ENCODE peak calls at places on chromosomes 4 and X, in six cellular contexts. One of them, this sample, is unnamed.

GRCh38 chrX:43664258-43664657 is 8.2 kb downstream of the MAOA start:
- DNase-seq in neural progenitor cell: no peak
- DNase-seq in GM23338: no peak
- DNase-seq in stromal cell of bone marrow: no peak
- DNase-seq in AG10803: no peak
- DNase-seq in COR-L47: no peak
- DNase-seq in this sample: no peak

GRCh38 chrX:150767475-150768131 is 74.4 kb downstream of the MTMR1 start:
- DNase-seq in GM23338: no peak
- DNase-seq in COR-L47: no peak
- DNase-seq in AG10803: peak
- DNase-seq in stromal cell of bone marrow: peak
- DNase-seq in neural progenitor cell: no peak
- DNase-seq in this sample: no peak

GRCh38 chr4:184423003-184423686 is 51.2 kb downstream of the IRF2 start:
- DNase-seq in neural progenitor cell: no peak
- DNase-seq in stromal cell of bone marrow: no peak
- DNase-seq in GM23338: no peak
- DNase-seq in AG10803: no peak
- DNase-seq in COR-L47: no peak
- DNase-seq in this sample: no peak

GRCh38 chr4:74318270-74318669 is 10.0 kb downstream of the EPGN start:
- DNase-seq in stromal cell of bone marrow: no peak
- DNase-seq in GM23338: no peak
- DNase-seq in neural progenitor cell: no peak
- DNase-seq in COR-L47: no peak
- DNase-seq in AG10803: no peak
- DNase-seq in this sample: no peak

GRCh38 chr4:154425514-154425913 is 66.1 kb downstream of the DCHS2 start:
- DNase-seq in COR-L47: no peak
- DNase-seq in GM23338: no peak
- DNase-seq in neural progenitor cell: no peak
- DNase-seq in stromal cell of bone marrow: no peak
- DNase-seq in AG10803: no peak
- DNase-seq in this sample: no peak

GRCh38 chr4:88818650-88819470 is 121.2 kb upstream of the NAP1L5 start:
- DNase-seq in GM23338: peak
- DNase-seq in COR-L47: peak
- DNase-seq in neural progenitor cell: peak
- DNase-seq in stromal cell of bone marrow: peak
- DNase-seq in AG10803: peak
- DNase-seq in this sample: peak

GRCh38 chr4:1277667-1278335 is 11.9 kb upstream of the MAEA start:
- DNase-seq in COR-L47: no peak
- DNase-seq in neural progenitor cell: no peak
- DNase-seq in stromal cell of bone marrow: no peak
- DNase-seq in GM23338: no peak
- DNase-seq in AG10803: no peak
- DNase-seq in this sample: no peak

GRCh38 chr4:25098964-25099843 is 61.0 kb downstream of the SEPSECS start:
- DNase-seq in stromal cell of bone marrow: peak
- DNase-seq in COR-L47: peak
- DNase-seq in GM23338: no peak
- DNase-seq in neural progenitor cell: no peak
- DNase-seq in AG10803: peak
- DNase-seq in this sample: peak

GRCh38 chr4:48275247-48275646 is 5.6 kb upstream of the TEC start:
- DNase-seq in COR-L47: peak
- DNase-seq in GM23338: peak
- DNase-seq in stromal cell of bone marrow: no peak
- DNase-seq in neural progenitor cell: peak
- DNase-seq in AG10803: peak
- DNase-seq in this sample: no peak

GRCh38 chr4:151325320-151326246 is at the start of gene SH3D19:
- DNase-seq in COR-L47: no peak
- DNase-seq in GM23338: peak
- DNase-seq in AG10803: peak
- DNase-seq in neural progenitor cell: peak
- DNase-seq in stromal cell of bone marrow: no peak
- DNase-seq in this sample: peak

GRCh38 chr4:52172166-52172565 is 121.1 kb downstream of the SPATA18 start:
- DNase-seq in GM23338: peak
- DNase-seq in neural progenitor cell: peak
- DNase-seq in stromal cell of bone marrow: no peak
- DNase-seq in AG10803: peak
- DNase-seq in COR-L47: no peak
- DNase-seq in this sample: no peak

GRCh38 chr4:73299548-73300280 is 41.1 kb upstream of the ANKRD17 start:
- DNase-seq in stromal cell of bone marrow: no peak
- DNase-seq in COR-L47: no peak
- DNase-seq in AG10803: no peak
- DNase-seq in GM23338: no peak
- DNase-seq in neural progenitor cell: no peak
- DNase-seq in this sample: no peak

GRCh38 chr4:77040265-77040664 is 35.5 kb downstream of the CCNI start:
- DNase-seq in COR-L47: no peak
- DNase-seq in neural progenitor cell: no peak
- DNase-seq in AG10803: peak
- DNase-seq in GM23338: no peak
- DNase-seq in stromal cell of bone marrow: no peak
- DNase-seq in this sample: peak

GRCh38 chr4:5707366-5708133 is 809 bp downstream of the EVC2 start:
- DNase-seq in neural progenitor cell: no peak
- DNase-seq in GM23338: no peak
- DNase-seq in stromal cell of bone marrow: no peak
- DNase-seq in COR-L47: no peak
- DNase-seq in AG10803: peak
- DNase-seq in this sample: peak

GRCh38 chr4:24686866-24687672 is 102.7 kb upstream of the DHX15 start:
- DNase-seq in COR-L47: no peak
- DNase-seq in GM23338: peak
- DNase-seq in neural progenitor cell: peak
- DNase-seq in AG10803: peak
- DNase-seq in stromal cell of bone marrow: peak
- DNase-seq in this sample: peak

GRCh38 chr4:54315561-54315960 is 86.5 kb downstream of the PDGFRA start:
- DNase-seq in GM23338: no peak
- DNase-seq in neural progenitor cell: no peak
- DNase-seq in AG10803: no peak
- DNase-seq in stromal cell of bone marrow: no peak
- DNase-seq in COR-L47: no peak
- DNase-seq in this sample: no peak

GRCh38 chr4:89572224-89572858 is 264.6 kb downstream of the SNCA start:
- DNase-seq in GM23338: peak
- DNase-seq in stromal cell of bone marrow: peak
- DNase-seq in AG10803: no peak
- DNase-seq in COR-L47: peak
- DNase-seq in neural progenitor cell: peak
- DNase-seq in this sample: peak

GRCh38 chr4:156830356-156830755 is 141.2 kb downstream of the PDGFC start:
- DNase-seq in COR-L47: no peak
- DNase-seq in stromal cell of bone marrow: peak
- DNase-seq in AG10803: peak
- DNase-seq in neural progenitor cell: no peak
- DNase-seq in GM23338: no peak
- DNase-seq in this sample: no peak

GRCh38 chr4:109183851-109184345 is 118.6 kb downstream of the COL25A1 start:
- DNase-seq in GM23338: no peak
- DNase-seq in stromal cell of bone marrow: no peak
- DNase-seq in AG10803: no peak
- DNase-seq in COR-L47: no peak
- DNase-seq in neural progenitor cell: no peak
- DNase-seq in this sample: peak

GRCh38 chr4:92215471-92215870 is 88.3 kb upstream of the GRID2 start:
- DNase-seq in stromal cell of bone marrow: no peak
- DNase-seq in GM23338: no peak
- DNase-seq in neural progenitor cell: no peak
- DNase-seq in COR-L47: no peak
- DNase-seq in AG10803: no peak
- DNase-seq in this sample: no peak

GRCh38 chr4:152348670-152349069 is 187.2 kb downstream of the FBXW7 start:
- DNase-seq in neural progenitor cell: peak
- DNase-seq in AG10803: no peak
- DNase-seq in COR-L47: peak
- DNase-seq in GM23338: peak
- DNase-seq in stromal cell of bone marrow: no peak
- DNase-seq in this sample: peak

GRCh38 chr4:147110473-147110872 is 164.8 kb upstream of the TTC29 start:
- DNase-seq in neural progenitor cell: no peak
- DNase-seq in stromal cell of bone marrow: no peak
- DNase-seq in AG10803: no peak
- DNase-seq in COR-L47: no peak
- DNase-seq in GM23338: no peak
- DNase-seq in this sample: no peak

GRCh38 chrX:155893513-155893912 is 12.4 kb downstream of the VAMP7 start:
- DNase-seq in AG10803: no peak
- DNase-seq in GM23338: no peak
- DNase-seq in neural progenitor cell: no peak
- DNase-seq in stromal cell of bone marrow: no peak
- DNase-seq in COR-L47: no peak
- DNase-seq in this sample: no peak

GRCh38 chr4:67207941-67208441 is 337.3 kb downstream of the CENPC start:
- DNase-seq in neural progenitor cell: no peak
- DNase-seq in AG10803: no peak
- DNase-seq in COR-L47: no peak
- DNase-seq in stromal cell of bone marrow: no peak
- DNase-seq in GM23338: no peak
- DNase-seq in this sample: no peak

GRCh38 chr4:74671074-74671698 is 123.1 kb downstream of the BTC start:
- DNase-seq in neural progenitor cell: peak
- DNase-seq in COR-L47: peak
- DNase-seq in AG10803: peak
- DNase-seq in stromal cell of bone marrow: peak
- DNase-seq in GM23338: peak
- DNase-seq in this sample: peak

GRCh38 chr4:145170209-145170608 is 10.2 kb downstream of the OTUD4 start:
- DNase-seq in neural progenitor cell: no peak
- DNase-seq in AG10803: no peak
- DNase-seq in stromal cell of bone marrow: no peak
- DNase-seq in COR-L47: no peak
- DNase-seq in GM23338: no peak
- DNase-seq in this sample: peak

GRCh38 chr4:138053601-138054322 is 188.4 kb downstream of the SLC7A11 start:
- DNase-seq in stromal cell of bone marrow: peak
- DNase-seq in GM23338: no peak
- DNase-seq in AG10803: peak
- DNase-seq in neural progenitor cell: no peak
- DNase-seq in COR-L47: no peak
- DNase-seq in this sample: peak

GRCh38 chrX:55486736-55487135 is 2.9 kb downstream of the USP51 start:
- DNase-seq in AG10803: peak
- DNase-seq in neural progenitor cell: no peak
- DNase-seq in COR-L47: no peak
- DNase-seq in stromal cell of bone marrow: no peak
- DNase-seq in GM23338: no peak
- DNase-seq in this sample: no peak

GRCh38 chrX:137930562-137930961 is 364.6 kb downstream of the ZIC3 start:
- DNase-seq in stromal cell of bone marrow: no peak
- DNase-seq in COR-L47: no peak
- DNase-seq in GM23338: no peak
- DNase-seq in neural progenitor cell: no peak
- DNase-seq in AG10803: no peak
- DNase-seq in this sample: no peak

GRCh38 chr4:152606800-152607577 is 71.1 kb upstream of the FBXW7 start:
- DNase-seq in COR-L47: no peak
- DNase-seq in GM23338: peak
- DNase-seq in neural progenitor cell: peak
- DNase-seq in AG10803: no peak
- DNase-seq in stromal cell of bone marrow: no peak
- DNase-seq in this sample: no peak

GRCh38 chrX:47483310-47484268 is 567 bp upstream of the ZNF41 start:
- DNase-seq in stromal cell of bone marrow: peak
- DNase-seq in AG10803: peak
- DNase-seq in GM23338: peak
- DNase-seq in COR-L47: no peak
- DNase-seq in neural progenitor cell: peak
- DNase-seq in this sample: peak

GRCh38 chr4:142850478-142850877 is 4.4 kb upstream of the INPP4B start:
- DNase-seq in stromal cell of bone marrow: no peak
- DNase-seq in COR-L47: no peak
- DNase-seq in AG10803: no peak
- DNase-seq in GM23338: peak
- DNase-seq in neural progenitor cell: peak
- DNase-seq in this sample: no peak

GRCh38 chrX:133362538-133362937 is 52.8 kb downstream of the GPC4 start:
- DNase-seq in COR-L47: no peak
- DNase-seq in AG10803: no peak
- DNase-seq in stromal cell of bone marrow: no peak
- DNase-seq in neural progenitor cell: no peak
- DNase-seq in GM23338: no peak
- DNase-seq in this sample: no peak

GRCh38 chr4:147969573-147969972 is 237.7 kb downstream of the ARHGAP10 start:
- DNase-seq in AG10803: no peak
- DNase-seq in COR-L47: no peak
- DNase-seq in GM23338: no peak
- DNase-seq in stromal cell of bone marrow: no peak
- DNase-seq in neural progenitor cell: no peak
- DNase-seq in this sample: peak

GRCh38 chr4:94536049-94536448 is 84.3 kb downstream of the PDLIM5 start:
- DNase-seq in COR-L47: no peak
- DNase-seq in GM23338: peak
- DNase-seq in AG10803: no peak
- DNase-seq in stromal cell of bone marrow: no peak
- DNase-seq in neural progenitor cell: no peak
- DNase-seq in this sample: no peak

GRCh38 chrX:81120270-81120935 is 81.3 kb downstream of the HMGN5 start:
- DNase-seq in AG10803: peak
- DNase-seq in neural progenitor cell: no peak
- DNase-seq in stromal cell of bone marrow: no peak
- DNase-seq in GM23338: no peak
- DNase-seq in COR-L47: no peak
- DNase-seq in this sample: no peak

This sample was measured in endothelial cell of umbilical vein.